ENCODE peak calls at places on chromosomes 4 and X, in seven cellular contexts. Z, R, Q, W, H, Y and K are unnamed samples.

GRCh38 chrX:150805736-150806135 is 92.7 kb downstream of the CD99L2 start:
- DNase-seq in Q (no peak), W (no peak), Y (no peak), H (no peak), R (no peak), Z (no peak), K (no peak)

GRCh38 chr4:143986173-143986572 is 33.0 kb downstream of the GYPB start:
- DNase-seq in W (no peak), Q (no peak), R (no peak), Z (peak; percentile 22), Y (peak; percentile 13), H (no peak), K (no peak)

GRCh38 chr4:113435893-113436292 is 325.6 kb downstream of the CAMK2D start:
- DNase-seq in Z (no peak), H (no peak), W (peak; percentile 84), Q (no peak), R (no peak), Y (no peak), K (no peak)

GRCh38 chr4:177047070-177047850 is 254.5 kb upstream of the VEGFC start:
- DNase-seq in R (peak; percentile 62), Z (peak; percentile 72), Q (no peak), Y (no peak), H (peak; percentile 50), W (peak; percentile 59), K (peak; percentile 56)

GRCh38 chrX:77597090-77597489 is 149.9 kb downstream of the FGF16 start:
- DNase-seq in R (no peak), Z (no peak), W (no peak), Q (no peak), Y (no peak), H (no peak), K (peak; percentile 7)

GRCh38 chr4:4386296-4386735 is 586 bp upstream of the NSG1 start:
- DNase-seq in Z (peak; percentile 30), Y (no peak), H (no peak), W (no peak), Q (no peak), R (no peak), K (peak; percentile 46)

GRCh38 chrX:118226060-118226428 is 109.4 kb upstream of the KLHL13 start:
- DNase-seq in H (peak; percentile 1), Z (no peak), W (no peak), R (peak; percentile 8), Q (peak; percentile 28), Y (no peak), K (peak; percentile 52)

GRCh38 chrX:43165343-43165920 is 387.5 kb upstream of the PPP1R2C start:
- DNase-seq in Z (no peak), Q (no peak), W (no peak), R (no peak), Y (no peak), H (no peak), K (no peak)

GRCh38 chrX:10569946-10570345 is 50.4 kb downstream of the MID1 start:
- DNase-seq in Z (no peak), W (no peak), H (no peak), Q (no peak), Y (no peak), R (no peak), K (no peak)

GRCh38 chrX:72123471-72124185 is 8.1 kb downstream of the RTL5 start:
- DNase-seq in Y (no peak), H (no peak), Z (peak; percentile 51), R (no peak), Q (no peak), W (no peak), K (peak; percentile 44)

GRCh38 chr4:141371206-141371605 is 150.5 kb downstream of the ZNF330 start:
- DNase-seq in Q (no peak), Z (no peak), Y (no peak), W (no peak), H (no peak), R (no peak), K (no peak)

GRCh38 chrX:40603446-40603845 is 19.8 kb upstream of the MPC1L start:
- DNase-seq in Q (no peak), Y (no peak), R (no peak), W (no peak), H (no peak), Z (no peak), K (no peak)

GRCh38 chrX:110699109-110699508 is 96.5 kb downstream of the CHRDL1 start:
- DNase-seq in R (no peak), H (no peak), Y (no peak), Q (no peak), W (no peak), Z (no peak), K (no peak)

GRCh38 chrX:3697701-3698279 is 15.7 kb downstream of the PRKX start:
- DNase-seq in R (no peak), Z (no peak), W (no peak), Y (no peak), H (no peak), Q (no peak), K (no peak)
- TF ChIP-seq SP1 in R (no peak), Z (no peak), W (no peak), Y (no peak), H (no peak), Q (no peak), K (no peak)

DNA sequence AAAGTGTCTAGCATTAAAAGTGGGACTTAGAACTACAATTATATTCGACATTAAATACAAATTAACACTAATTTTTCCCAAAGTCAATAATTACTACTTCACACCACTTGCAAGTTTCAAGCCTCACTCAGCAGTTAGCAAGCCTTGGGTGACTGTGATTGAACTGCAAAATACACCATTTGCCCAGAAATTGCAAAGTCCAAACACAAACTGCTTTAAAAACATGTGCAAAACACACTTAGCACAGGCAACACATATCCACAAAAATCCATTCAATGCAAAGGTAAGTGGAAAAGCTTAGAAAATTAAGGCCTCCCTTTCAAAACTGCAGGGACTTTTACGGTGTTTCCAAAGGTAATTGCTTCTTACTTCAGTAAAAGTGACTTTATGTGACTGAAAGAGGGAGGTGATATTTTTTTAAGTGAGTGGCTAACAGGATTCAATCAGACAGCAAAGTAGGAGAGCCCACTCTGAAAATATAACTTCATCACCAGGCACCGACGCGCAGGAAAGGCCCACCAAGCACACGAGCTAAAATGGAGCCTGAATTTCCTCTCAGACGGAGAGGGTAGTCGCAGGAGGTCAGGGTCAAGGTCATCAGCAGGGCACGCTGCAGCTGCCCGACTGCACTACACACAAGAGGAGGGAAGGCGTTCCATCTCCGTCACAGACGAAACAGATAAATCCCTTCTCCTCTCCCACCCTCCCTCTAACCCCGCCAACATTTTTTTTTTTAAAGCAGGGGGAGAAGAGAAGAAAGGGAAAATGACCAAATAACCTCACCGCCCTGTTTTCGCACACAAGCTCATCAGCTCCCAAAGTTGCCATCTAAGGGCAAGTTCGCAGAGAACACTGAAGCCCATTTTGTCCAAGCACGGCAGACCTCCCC is 3.1 kb downstream of the ZNF827 start:
- DNase-seq in Q (peak; percentile 48), H (peak; percentile 61), Y (no peak), W (no peak), Z (peak; percentile 52), R (peak; percentile 7), K (peak; percentile 12)
- TF ChIP-seq SP1 in Q (no peak), H (no peak), Y (peak; percentile 14), W (no peak), Z (no peak), R (no peak), K (no peak)

DNA sequence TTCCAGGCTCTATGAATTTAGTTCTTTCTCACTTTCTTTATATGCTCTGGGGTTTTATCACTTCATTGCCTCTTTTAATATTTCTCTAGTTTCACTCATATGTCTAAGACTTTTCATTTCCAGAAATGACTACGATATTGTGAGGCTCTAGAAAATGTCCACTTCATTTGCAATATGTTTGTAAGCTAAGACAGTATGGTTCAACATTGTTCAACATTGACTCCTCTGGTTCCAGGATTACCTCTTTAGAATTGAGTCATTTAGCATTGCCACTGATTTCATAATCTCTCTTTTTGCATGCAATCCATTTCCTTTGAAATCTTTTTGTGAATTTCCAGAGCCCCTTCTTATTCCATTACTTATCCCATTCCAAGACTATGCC is 32.3 kb downstream of the BBS12 start:
- DNase-seq in W (no peak), Z (no peak), R (no peak), Y (no peak), Q (no peak), H (no peak), K (no peak)
- TF ChIP-seq SP1 in W (no peak), Z (no peak), R (no peak), Y (no peak), Q (no peak), H (no peak), K (no peak)

GRCh38 chr4:44446801-44447562 is 1.6 kb downstream of the KCTD8 start:
- DNase-seq in Q (no peak), R (no peak), H (no peak), Y (no peak), W (no peak), Z (peak; percentile 46), K (peak; percentile 2)
- TF ChIP-seq SP1 in Q (no peak), R (no peak), H (no peak), Y (no peak), W (no peak), Z (no peak), K (no peak)